ENCODE peak calls at places on chromosomes 5 and 9, in four cellular contexts. One of them, this sample, is unnamed.

GRCh38 chr5:32421075-32421474 is 23.5 kb downstream of the ZFR start:
- DNase-seq in adrenal gland: no peak
- DNase-seq in CD8-positive, alpha-beta T cell: no peak
- DNase-seq in endodermal cell: no peak
- DNase-seq in this sample: no peak

GRCh38 chr5:158874814-158875213 is 224.9 kb downstream of the EBF1 start:
- DNase-seq in adrenal gland: no peak
- DNase-seq in CD8-positive, alpha-beta T cell: no peak
- DNase-seq in endodermal cell: no peak
- DNase-seq in this sample: no peak

GRCh38 chr9:24932785-24933184 is 387.1 kb upstream of the IZUMO3 start:
- DNase-seq in adrenal gland: no peak
- DNase-seq in endodermal cell: no peak
- DNase-seq in CD8-positive, alpha-beta T cell: no peak
- DNase-seq in this sample: no peak

GRCh38 chr9:125428060-125428481 is 166.4 kb downstream of the GAPVD1 start:
- DNase-seq in endodermal cell: peak; percentile 81
- DNase-seq in adrenal gland: peak; percentile 32
- DNase-seq in CD8-positive, alpha-beta T cell: no peak
- DNase-seq in this sample: no peak

GRCh38 chr5:43780586-43780985 is 177.6 kb downstream of the NNT start:
- DNase-seq in CD8-positive, alpha-beta T cell: no peak
- DNase-seq in endodermal cell: no peak
- DNase-seq in adrenal gland: no peak
- DNase-seq in this sample: no peak

GRCh38 chr9:123225374-123225813 is 43.0 kb downstream of the STRBP start:
- DNase-seq in endodermal cell: peak; percentile 84
- DNase-seq in adrenal gland: no peak
- DNase-seq in CD8-positive, alpha-beta T cell: peak; percentile 42
- DNase-seq in this sample: no peak

GRCh38 chr5:6818594-6819512 is 105.6 kb downstream of the TENT4A start:
- DNase-seq in endodermal cell: peak; percentile 64
- DNase-seq in adrenal gland: no peak
- DNase-seq in CD8-positive, alpha-beta T cell: no peak
- DNase-seq in this sample: no peak

GRCh38 chr5:2251298-2251697 is 368.6 kb upstream of the IRX4 start:
- DNase-seq in CD8-positive, alpha-beta T cell: no peak
- DNase-seq in adrenal gland: no peak
- DNase-seq in endodermal cell: no peak
- DNase-seq in this sample: no peak

GRCh38 chr5:56159521-56159947 is 73.6 kb downstream of the ANKRD55 start:
- DNase-seq in CD8-positive, alpha-beta T cell: no peak
- DNase-seq in adrenal gland: no peak
- DNase-seq in endodermal cell: no peak
- DNase-seq in this sample: no peak

GRCh38 chr9:89844535-89844934 is 239.7 kb downstream of the GADD45G start:
- DNase-seq in endodermal cell: peak; percentile 19
- DNase-seq in CD8-positive, alpha-beta T cell: no peak
- DNase-seq in adrenal gland: no peak
- DNase-seq in this sample: no peak

GRCh38 chr9:112572416-112572815 is 85.8 kb downstream of the KIAA1958 start:
- DNase-seq in endodermal cell: no peak
- DNase-seq in CD8-positive, alpha-beta T cell: no peak
- DNase-seq in adrenal gland: no peak
- DNase-seq in this sample: no peak

GRCh38 chr9:19552693-19553092 is 143.9 kb downstream of the ACER2 start:
- DNase-seq in adrenal gland: no peak
- DNase-seq in endodermal cell: no peak
- DNase-seq in CD8-positive, alpha-beta T cell: no peak
- DNase-seq in this sample: no peak

GRCh38 chr9:114745108-114745848 is 60.6 kb downstream of the TNFSF15 start:
- DNase-seq in CD8-positive, alpha-beta T cell: no peak
- DNase-seq in adrenal gland: no peak
- DNase-seq in endodermal cell: no peak
- DNase-seq in this sample: no peak

GRCh38 chr5:57410374-57411320 is 72.0 kb downstream of the ACTBL2 start:
- DNase-seq in CD8-positive, alpha-beta T cell: no peak
- DNase-seq in adrenal gland: no peak
- DNase-seq in endodermal cell: no peak
- DNase-seq in this sample: no peak

GRCh38 chr5:112776301-112776856 is 38.7 kb downstream of the APC start:
- DNase-seq in CD8-positive, alpha-beta T cell: no peak
- DNase-seq in adrenal gland: no peak
- DNase-seq in endodermal cell: no peak
- DNase-seq in this sample: no peak

GRCh38 chr5:111172504-111172903 is 51.7 kb upstream of the CAMK4 start:
- DNase-seq in CD8-positive, alpha-beta T cell: no peak
- DNase-seq in adrenal gland: no peak
- DNase-seq in endodermal cell: peak; percentile 67
- DNase-seq in this sample: no peak

GRCh38 chr9:113616716-113617496 is 153.4 kb downstream of the RGS3 start:
- DNase-seq in CD8-positive, alpha-beta T cell: no peak
- DNase-seq in endodermal cell: no peak
- DNase-seq in adrenal gland: no peak
- DNase-seq in this sample: no peak

GRCh38 chr9:123048748-123049147 is 15.3 kb downstream of the GPR21 start:
- DNase-seq in CD8-positive, alpha-beta T cell: no peak
- DNase-seq in endodermal cell: no peak
- DNase-seq in adrenal gland: no peak
- DNase-seq in this sample: no peak

GRCh38 chr9:125932012-125932411 is 184.8 kb downstream of the PBX3 start:
- DNase-seq in endodermal cell: no peak
- DNase-seq in adrenal gland: peak; percentile 49
- DNase-seq in CD8-positive, alpha-beta T cell: no peak
- DNase-seq in this sample: peak; percentile 36

GRCh38 chr9:95182854-95183563 is 134.5 kb downstream of the FANCC start:
- DNase-seq in adrenal gland: peak; percentile 59
- DNase-seq in endodermal cell: peak; percentile 84
- DNase-seq in CD8-positive, alpha-beta T cell: no peak
- DNase-seq in this sample: peak; percentile 52

GRCh38 chr9:86410281-86410680 is 56.1 kb upstream of the TUT7 start:
- DNase-seq in adrenal gland: no peak
- DNase-seq in CD8-positive, alpha-beta T cell: no peak
- DNase-seq in endodermal cell: peak; percentile 80
- DNase-seq in this sample: no peak

GRCh38 chr9:136983611-136984314 is 970 bp downstream of the LCNL1 start:
- DNase-seq in CD8-positive, alpha-beta T cell: no peak
- DNase-seq in endodermal cell: no peak
- DNase-seq in adrenal gland: no peak
- DNase-seq in this sample: no peak

GRCh38 chr9:135051316-135052038 is 36.0 kb upstream of the OLFM1 start:
- DNase-seq in endodermal cell: peak; percentile 30
- DNase-seq in adrenal gland: no peak
- DNase-seq in CD8-positive, alpha-beta T cell: no peak
- DNase-seq in this sample: no peak

GRCh38 chr5:39005566-39006232 is 68.5 kb downstream of the RICTOR start:
- DNase-seq in CD8-positive, alpha-beta T cell: peak; percentile 8
- DNase-seq in adrenal gland: no peak
- DNase-seq in endodermal cell: no peak
- DNase-seq in this sample: no peak

GRCh38 chr5:159227452-159227851 is 18.1 kb upstream of the RNF145 start:
- DNase-seq in CD8-positive, alpha-beta T cell: no peak
- DNase-seq in endodermal cell: no peak
- DNase-seq in adrenal gland: no peak
- DNase-seq in this sample: no peak

GRCh38 chr5:2607622-2608021 is 143.9 kb downstream of the IRX2 start:
- DNase-seq in adrenal gland: no peak
- DNase-seq in CD8-positive, alpha-beta T cell: no peak
- DNase-seq in endodermal cell: no peak
- DNase-seq in this sample: no peak

GRCh38 chr9:37508135-37508833 is 22.5 kb downstream of the POLR1E start:
- DNase-seq in adrenal gland: no peak
- DNase-seq in endodermal cell: no peak
- DNase-seq in CD8-positive, alpha-beta T cell: no peak
- DNase-seq in this sample: no peak

GRCh38 chr5:73994963-73995362 is 369.0 kb downstream of the ARHGEF28 start:
- DNase-seq in adrenal gland: no peak
- DNase-seq in CD8-positive, alpha-beta T cell: no peak
- DNase-seq in endodermal cell: no peak
- DNase-seq in this sample: no peak

GRCh38 chr5:83471405-83472212 is at the start of gene VCAN:
- DNase-seq in CD8-positive, alpha-beta T cell: no peak
- DNase-seq in endodermal cell: peak; percentile 90
- DNase-seq in adrenal gland: peak; percentile 55
- DNase-seq in this sample: peak; percentile 15

GRCh38 chr5:119055267-119055666 is 15.6 kb upstream of the DMXL1 start:
- DNase-seq in adrenal gland: no peak
- DNase-seq in CD8-positive, alpha-beta T cell: no peak
- DNase-seq in endodermal cell: no peak
- DNase-seq in this sample: no peak

GRCh38 chr5:150637245-150638052 is 3.0 kb upstream of the SYNPO start:
- DNase-seq in CD8-positive, alpha-beta T cell: no peak
- DNase-seq in adrenal gland: peak; percentile 80
- DNase-seq in endodermal cell: peak; percentile 82
- DNase-seq in this sample: peak; percentile 54

GRCh38 chr5:31730139-31730538 is 91.2 kb downstream of the PDZD2 start:
- DNase-seq in endodermal cell: no peak
- DNase-seq in CD8-positive, alpha-beta T cell: no peak
- DNase-seq in adrenal gland: no peak
- DNase-seq in this sample: no peak

GRCh38 chr5:127027539-127027938 is 2.8 kb downstream of the MARCHF3 start:
- DNase-seq in endodermal cell: no peak
- DNase-seq in adrenal gland: no peak
- DNase-seq in CD8-positive, alpha-beta T cell: no peak
- DNase-seq in this sample: no peak

GRCh38 chr5:90967443-90967842 is 408.8 kb downstream of the ADGRV1 start:
- DNase-seq in adrenal gland: peak; percentile 35
- DNase-seq in CD8-positive, alpha-beta T cell: no peak
- DNase-seq in endodermal cell: no peak
- DNase-seq in this sample: no peak

GRCh38 chr9:113387560-113388230 is 10.9 kb upstream of the HDHD3 start:
- DNase-seq in endodermal cell: no peak
- DNase-seq in adrenal gland: no peak
- DNase-seq in CD8-positive, alpha-beta T cell: no peak
- DNase-seq in this sample: no peak

GRCh38 chr9:123417289-123418051 is 61.5 kb downstream of the CRB2 start:
- DNase-seq in endodermal cell: peak; percentile 55
- DNase-seq in CD8-positive, alpha-beta T cell: no peak
- DNase-seq in adrenal gland: no peak
- DNase-seq in this sample: no peak

GRCh38 chr5:25362799-25363198 is 718.0 kb upstream of the CDH10 start:
- DNase-seq in adrenal gland: no peak
- DNase-seq in endodermal cell: no peak
- DNase-seq in CD8-positive, alpha-beta T cell: no peak
- DNase-seq in this sample: no peak

GRCh38 chr5:64744914-64745313 is 23.6 kb downstream of the SREK1IP1 start:
- DNase-seq in CD8-positive, alpha-beta T cell: no peak
- DNase-seq in endodermal cell: peak; percentile 89
- DNase-seq in adrenal gland: no peak
- DNase-seq in this sample: no peak
- H3K9me3 ChIP-seq in CD8-positive, alpha-beta T cell: no peaks in the 10 kb centered on the region
- H3K9me3 ChIP-seq in endodermal cell: peaks cover 15% of the 10 kb centered on the region
- H3K9me3 ChIP-seq in adrenal gland: no peaks in the 10 kb centered on the region
- H3K9me3 ChIP-seq in this sample: no peaks in the 10 kb centered on the region

GRCh38 chr5:65478336-65478735 is 3.4 kb downstream of the ADAMTS6 start:
- DNase-seq in endodermal cell: no peak
- DNase-seq in adrenal gland: no peak
- DNase-seq in CD8-positive, alpha-beta T cell: no peak
- DNase-seq in this sample: no peak
- H3K9me3 ChIP-seq in endodermal cell: no peaks in the 10 kb centered on the region
- H3K9me3 ChIP-seq in adrenal gland: no peaks in the 10 kb centered on the region
- H3K9me3 ChIP-seq in CD8-positive, alpha-beta T cell: no peaks in the 10 kb centered on the region
- H3K9me3 ChIP-seq in this sample: no peaks in the 10 kb centered on the region

GRCh38 chr5:179112469-179113142 is 52.4 kb downstream of the ZNF354C start:
- DNase-seq in adrenal gland: no peak
- DNase-seq in CD8-positive, alpha-beta T cell: no peak
- DNase-seq in endodermal cell: peak; percentile 12
- DNase-seq in this sample: no peak

GRCh38 chr5:179110528-179110927 is 50.4 kb downstream of the ZNF354C start:
- DNase-seq in endodermal cell: peak; percentile 8
- DNase-seq in adrenal gland: no peak
- DNase-seq in CD8-positive, alpha-beta T cell: no peak
- DNase-seq in this sample: no peak

GRCh38 chr5:179113945-179114641 is 53.9 kb downstream of the ZNF354C start:
- DNase-seq in endodermal cell: peak; percentile 14
- DNase-seq in CD8-positive, alpha-beta T cell: no peak
- DNase-seq in adrenal gland: no peak
- DNase-seq in this sample: no peak

GRCh38 chr5:179113143-179113530 is 53.0 kb downstream of the ZNF354C start:
- DNase-seq in endodermal cell: peak; percentile 8
- DNase-seq in CD8-positive, alpha-beta T cell: no peak
- DNase-seq in adrenal gland: no peak
- DNase-seq in this sample: no peak

DNA sequence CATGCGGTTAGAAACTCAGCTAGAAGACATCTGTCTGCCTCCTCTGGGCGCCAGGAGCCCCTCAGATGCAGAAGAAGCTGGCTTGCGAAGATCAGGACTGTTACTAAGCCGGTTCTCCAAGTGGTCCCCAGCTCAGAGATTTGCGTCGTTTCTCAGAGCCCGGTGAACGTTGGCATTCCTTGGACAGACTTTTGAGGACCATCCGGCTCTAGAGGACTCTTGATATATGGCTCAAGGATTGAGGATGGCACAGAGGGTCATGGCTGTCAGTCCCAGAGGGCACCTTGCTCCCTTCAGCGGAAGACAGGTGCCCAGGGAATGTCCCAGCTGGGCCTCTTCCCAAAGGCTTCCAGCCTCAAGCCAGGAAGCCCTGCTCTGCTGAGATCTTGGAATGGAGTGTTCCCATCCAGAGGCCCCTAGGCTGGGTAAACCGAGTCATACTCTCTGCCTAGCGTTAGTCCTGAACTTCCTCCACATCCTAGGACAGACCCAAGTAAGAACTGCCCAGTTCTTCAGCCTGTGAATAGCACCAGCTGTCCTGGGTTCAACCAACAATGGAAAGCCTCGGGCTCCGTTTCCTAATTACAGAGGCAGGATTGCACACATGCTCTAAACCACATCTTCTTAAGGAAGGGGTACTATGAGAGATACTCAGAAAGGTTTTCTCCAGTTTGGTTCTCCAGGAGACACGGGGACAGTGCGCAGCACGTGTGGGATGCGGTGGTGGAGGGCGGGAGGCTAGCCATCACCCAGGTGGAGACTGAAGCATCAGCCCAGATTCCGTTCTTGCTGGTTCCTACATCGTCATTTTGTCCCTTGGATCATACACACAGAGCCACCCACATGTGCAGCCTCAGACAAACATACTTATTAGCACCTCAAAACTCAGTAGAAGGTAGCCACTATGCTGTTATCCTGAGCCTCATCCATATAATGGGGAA is 51.4 kb downstream of the ZNF354C start:
- DNase-seq in CD8-positive, alpha-beta T cell: no peak
- DNase-seq in endodermal cell: peak; percentile 11
- DNase-seq in adrenal gland: no peak
- DNase-seq in this sample: no peak
- H3K9me3 ChIP-seq in CD8-positive, alpha-beta T cell: no peaks in the 10 kb centered on the region
- H3K9me3 ChIP-seq in endodermal cell: peaks cover 32% of the 10 kb centered on the region
- H3K9me3 ChIP-seq in adrenal gland: no peaks in the 10 kb centered on the region
- H3K9me3 ChIP-seq in this sample: no peaks in the 10 kb centered on the region

GRCh38 chr5:141371572-141372475 is 1.8 kb downstream of the PCDHGB3 start:
- DNase-seq in endodermal cell: no peak
- DNase-seq in adrenal gland: no peak
- DNase-seq in CD8-positive, alpha-beta T cell: no peak
- DNase-seq in this sample: no peak

GRCh38 chr5:141373673-141374317 is at the start of gene PCDHGA6:
- DNase-seq in endodermal cell: no peak
- DNase-seq in adrenal gland: no peak
- DNase-seq in CD8-positive, alpha-beta T cell: no peak
- DNase-seq in this sample: no peak

GRCh38 chr5:141369994-141370848 is at the start of gene PCDHGB3:
- DNase-seq in CD8-positive, alpha-beta T cell: peak; percentile 31
- DNase-seq in endodermal cell: no peak
- DNase-seq in adrenal gland: peak; percentile 29
- DNase-seq in this sample: no peak

GRCh38 chr5:141374627-141375026 is 936 bp downstream of the PCDHGA6 start:
- DNase-seq in endodermal cell: no peak
- DNase-seq in CD8-positive, alpha-beta T cell: no peak
- DNase-seq in adrenal gland: no peak
- DNase-seq in this sample: no peak
- H3K9me3 ChIP-seq in endodermal cell: peaks cover 52% of the 10 kb centered on the region
- H3K9me3 ChIP-seq in CD8-positive, alpha-beta T cell: peaks cover 5% of the 10 kb centered on the region
- H3K9me3 ChIP-seq in adrenal gland: peaks cover 8% of the 10 kb centered on the region
- H3K9me3 ChIP-seq in this sample: peaks cover 5% of the 10 kb centered on the region

This sample was measured in ovary.